ENCODE peak calls at places on chromosomes 13 and 19, in seven cellular contexts. F is H1, X is uterus, Z is tibial nerve, E is esophagus muscularis mucosa, G is lower leg skin, N is HCT116. M is an unnamed sample.
A peak's percentile ranks its signal among the peaks of the same experiment; 100 is the strongest.

GRCh38 chr13:111974065-111974640 is 92.8 kb upstream of the SOX1 start:
- DNase-seq in F (no peak), X (no peak), Z (no peak), E (no peak), G (no peak), N (no peak), M (no peak)

GRCh38 chr19:584240-585001 is 5.3 kb upstream of the HCN2 start:
- DNase-seq in F (no peak), X (no peak), Z (no peak), E (no peak), G (no peak), N (no peak), M (peak; percentile 79)

GRCh38 chr13:76820759-76821158 is 65.4 kb downstream of the KCTD12 start:
- DNase-seq in F (no peak), X (peak; percentile 61), Z (peak; percentile 75), E (no peak), G (peak; percentile 64), N (no peak), M (no peak)

GRCh38 chr19:45402469-45403070 is 2.3 kb downstream of the PPP1R13L start:
- DNase-seq in F (no peak), X (no peak), Z (no peak), E (no peak), G (peak; percentile 53), N (no peak), M (peak; percentile 54)

GRCh38 chr13:49112782-49113525 is 107.2 kb upstream of the MLNR start:
- DNase-seq in F (peak; percentile 9), X (no peak), Z (no peak), E (no peak), G (no peak), N (no peak), M (no peak)

GRCh38 chr13:105220063-105220462 is 1315.4 kb downstream of the EFNB2 start:
- DNase-seq in F (no peak), X (no peak), Z (no peak), E (no peak), G (no peak), N (no peak), M (no peak)

GRCh38 chr19:17073869-17074627 is 1.2 kb downstream of the HAUS8 start:
- DNase-seq in F (no peak), X (no peak), Z (no peak), E (no peak), G (no peak), N (no peak), M (peak; percentile 73)

GRCh38 chr19:55676889-55677505 is 2.0 kb downstream of the EPN1 start:
- DNase-seq in F (no peak), X (no peak), Z (no peak), E (no peak), G (no peak), N (no peak), M (no peak)

GRCh38 chr13:41546372-41547252 is 89.3 kb downstream of the RGCC start:
- DNase-seq in F (no peak), X (no peak), Z (no peak), E (no peak), G (no peak), N (no peak), M (no peak)

GRCh38 chr13:63161219-63161618 is 1745.6 kb upstream of the PCDH20 start:
- DNase-seq in F (no peak), X (no peak), Z (no peak), E (no peak), G (no peak), N (no peak), M (no peak)

GRCh38 chr19:33214621-33215020 is 11.0 kb downstream of the SLC7A10 start:
- DNase-seq in F (no peak), X (no peak), Z (no peak), E (no peak), G (no peak), N (no peak), M (no peak)

GRCh38 chr19:43997631-43998290 is 5.0 kb upstream of the ZNF230 start:
- DNase-seq in F (no peak), X (no peak), Z (no peak), E (no peak), G (no peak), N (no peak), M (no peak)

GRCh38 chr19:51097166-51097736 is 11.0 kb downstream of the CTU1 start:
- DNase-seq in F (no peak), X (peak; percentile 52), Z (no peak), E (no peak), G (peak; percentile 41), N (peak; percentile 31), M (peak; percentile 68)

GRCh38 chr19:3601021-3601420 is 5.7 kb downstream of the TBXA2R start:
- DNase-seq in F (no peak), X (no peak), Z (no peak), E (no peak), G (no peak), N (no peak), M (no peak)

GRCh38 chr13:79749985-79750551 is 269.1 kb downstream of the NDFIP2 start:
- DNase-seq in F (no peak), X (peak; percentile 76), Z (peak; percentile 86), E (no peak), G (peak; percentile 75), N (no peak), M (no peak)

GRCh38 chr19:19145281-19145999 is 7.2 kb upstream of the TMEM161A start:
- DNase-seq in F (no peak), X (no peak), Z (no peak), E (no peak), G (no peak), N (no peak), M (no peak)

GRCh38 chr19:7561229-7561806 is 25.8 kb downstream of the PNPLA6 start:
- DNase-seq in F (no peak), X (no peak), Z (no peak), E (no peak), G (no peak), N (no peak), M (no peak)

GRCh38 chr19:11106477-11106876 is 17.2 kb downstream of the LDLR start:
- DNase-seq in F (no peak), X (no peak), Z (no peak), E (no peak), G (no peak), N (no peak), M (no peak)

GRCh38 chr19:11101057-11101456 is 11.8 kb downstream of the LDLR start:
- DNase-seq in F (no peak), X (no peak), Z (no peak), E (no peak), G (no peak), N (no peak), M (no peak)

GRCh38 chr19:11100064-11100463 is 10.8 kb downstream of the LDLR start:
- DNase-seq in F (no peak), X (no peak), Z (no peak), E (no peak), G (no peak), N (no peak), M (no peak)

GRCh38 chr19:11105014-11105636 is 15.9 kb downstream of the LDLR start:
- DNase-seq in F (no peak), X (no peak), Z (no peak), E (no peak), G (no peak), N (no peak), M (no peak)

GRCh38 chr19:11102944-11103343 is 13.7 kb downstream of the LDLR start:
- DNase-seq in F (no peak), X (no peak), Z (no peak), E (no peak), G (no peak), N (no peak), M (no peak)
- TF ChIP-seq POLR2A in F (no peak), X (no peak), Z (no peak), E (no peak), G (no peak), N (no peak), M (no peak)

GRCh38 chr13:81606074-81606473 is 1265.1 kb upstream of the SPRY2 start:
- DNase-seq in F (no peak), X (no peak), Z (no peak), E (no peak), G (no peak), N (no peak), M (no peak)
- TF ChIP-seq POLR2A in F (no peak), X (no peak), Z (no peak), E (no peak), G (no peak), N (no peak), M (no peak)

DNA sequence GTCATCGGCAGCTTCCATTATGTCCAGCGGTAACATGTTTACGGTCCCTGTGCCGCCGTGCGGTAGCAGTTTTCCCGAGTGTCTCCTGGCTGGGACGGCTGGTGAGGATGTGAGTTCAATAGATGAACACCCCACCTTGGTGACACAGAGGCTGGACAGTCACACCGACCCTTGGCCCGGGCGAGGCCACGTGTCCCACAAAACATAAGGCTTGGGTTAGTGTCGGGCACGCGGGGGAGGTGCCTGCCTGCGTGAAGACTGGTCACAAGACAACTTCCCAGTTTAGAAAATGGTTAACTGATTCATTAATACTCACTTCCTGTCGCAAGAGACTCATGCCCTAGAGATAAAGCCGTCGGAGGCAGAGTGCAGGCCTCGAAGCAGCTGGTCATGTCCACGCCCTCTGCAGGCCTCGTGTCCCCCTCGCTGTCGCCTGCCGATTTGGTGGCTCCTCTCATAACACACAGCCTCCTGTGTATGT is 17.2 kb downstream of the RASA3 start:
- DNase-seq in F (no peak), X (peak; percentile 20), Z (no peak), E (no peak), G (no peak), N (no peak), M (peak; percentile 69)
- TF ChIP-seq POLR2A in F (no peak), X (no peak), Z (no peak), E (no peak), G (no peak), N (no peak), M (no peak)

GRCh38 chr19:11798391-11799296 is at the start of gene ZNF491:
- DNase-seq in F (peak; percentile 75), X (peak; percentile 91), Z (peak; percentile 86), E (peak; percentile 97), G (peak; percentile 89), N (no peak), M (peak; percentile 89)
- TF ChIP-seq POLR2A in F (no peak), X (peak; percentile 79), Z (peak; percentile 70), E (no peak), G (no peak), N (no peak), M (peak; percentile 36)

DNA sequence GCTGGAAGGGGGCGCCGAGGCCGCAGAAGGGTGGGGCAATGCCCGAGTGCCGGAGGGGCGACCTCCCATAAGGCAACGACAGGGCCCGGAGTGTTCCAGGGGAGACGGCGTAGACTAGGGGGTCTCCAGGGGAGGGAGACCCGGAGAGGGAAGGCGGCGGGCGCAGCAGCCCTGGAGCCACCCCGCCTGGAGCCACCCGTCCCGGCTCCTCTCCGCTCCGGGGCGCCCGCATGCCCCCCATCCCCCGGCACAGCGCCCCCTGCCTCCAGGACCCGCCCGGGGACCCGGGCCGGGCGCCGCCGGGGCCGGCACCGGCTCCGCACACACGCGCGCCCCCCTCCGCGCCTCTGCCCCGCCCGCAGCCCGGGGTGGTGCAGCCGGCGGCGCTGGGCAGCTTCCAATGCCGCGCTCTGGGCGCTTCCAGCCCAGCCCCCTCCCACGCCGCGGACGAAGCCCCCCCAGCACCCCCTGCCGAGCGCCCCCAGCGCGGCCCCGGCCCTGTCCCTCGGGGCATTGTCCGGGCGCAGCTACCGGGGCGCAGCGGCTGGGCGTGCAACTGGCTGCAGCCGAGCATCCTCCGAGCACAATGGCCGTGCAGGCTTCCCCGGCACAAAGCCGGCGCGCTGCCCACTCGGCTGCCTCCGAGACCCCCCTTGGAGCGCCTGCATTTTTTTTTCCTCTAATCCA is 519 bp downstream of the PTPRS start:
- DNase-seq in F (no peak), X (no peak), Z (no peak), E (no peak), G (no peak), N (no peak), M (no peak)
- TF ChIP-seq POLR2A in F (peak; percentile 75), X (no peak), Z (no peak), E (no peak), G (no peak), N (no peak), M (no peak)